ENCODE peak calls at places on chromosomes 2 and 18, in eight cellular contexts. L, F, J, K, A, H, D and U are unnamed samples.
A peak's percentile ranks its signal among the peaks of the same experiment; 100 is the strongest.

GRCh38 chr2:25624635-25625034 is 48.7 kb downstream of the DTNB start:
- DNase-seq in L (no peak), F (no peak), J (no peak), K (no peak), A (no peak), H (no peak), D (no peak), U (no peak)

GRCh38 chr2:195094330-195094729 is 562.7 kb upstream of the SLC39A10 start:
- DNase-seq in L (no peak), F (no peak), J (no peak), K (no peak), A (no peak), H (no peak), D (no peak), U (no peak)

GRCh38 chr2:204150695-204151240 is 214.2 kb downstream of the ICOS start:
- DNase-seq in L (no peak), F (no peak), J (no peak), K (no peak), A (no peak), H (peak; percentile 36), D (no peak), U (no peak)

GRCh38 chr2:108786008-108786353 is 590 bp upstream of the CCDC138 start:
- DNase-seq in L (no peak), F (no peak), J (no peak), K (no peak), A (no peak), H (no peak), D (no peak), U (no peak)

GRCh38 chr2:105557515-105557914 is 158.7 kb upstream of the FHL2 start:
- DNase-seq in L (no peak), F (no peak), J (no peak), K (no peak), A (no peak), H (no peak), D (no peak), U (no peak)

GRCh38 chr2:195646424-195646823 is 10.6 kb upstream of the SLC39A10 start:
- DNase-seq in L (no peak), F (no peak), J (no peak), K (no peak), A (no peak), H (peak; percentile 73), D (no peak), U (no peak)

GRCh38 chr2:53568463-53568862 is 199.1 kb upstream of the CHAC2 start:
- DNase-seq in L (no peak), F (no peak), J (no peak), K (no peak), A (no peak), H (no peak), D (no peak), U (no peak)

GRCh38 chr2:74690571-74690970 is 36.5 kb downstream of the SEMA4F start:
- DNase-seq in L (peak; percentile 32), F (no peak), J (no peak), K (peak; percentile 49), A (no peak), H (peak; percentile 81), D (peak; percentile 64), U (peak; percentile 39)

GRCh38 chr2:217049931-217050330 is 190.1 kb upstream of the TNP1 start:
- DNase-seq in L (no peak), F (no peak), J (no peak), K (no peak), A (no peak), H (no peak), D (no peak), U (no peak)

GRCh38 chr2:186518945-186519344 is 32.9 kb downstream of the ZC3H15 start:
- DNase-seq in L (no peak), F (no peak), J (no peak), K (no peak), A (no peak), H (no peak), D (no peak), U (no peak)

GRCh38 chr2:15931950-15932349 is 8.4 kb upstream of the MYCN start:
- DNase-seq in L (no peak), F (no peak), J (no peak), K (no peak), A (no peak), H (no peak), D (no peak), U (no peak)

GRCh38 chr2:128645631-128646030 is 327.0 kb upstream of the HS6ST1 start:
- DNase-seq in L (no peak), F (peak; percentile 19), J (no peak), K (no peak), A (peak; percentile 72), H (peak; percentile 11), D (no peak), U (no peak)

GRCh38 chr2:176826356-176826755 is 386.2 kb upstream of the HNRNPA3 start:
- DNase-seq in L (no peak), F (no peak), J (no peak), K (no peak), A (no peak), H (no peak), D (no peak), U (no peak)

GRCh38 chr2:68837861-68838341 is 33.3 kb downstream of the BMP10 start:
- DNase-seq in L (no peak), F (no peak), J (no peak), K (no peak), A (no peak), H (no peak), D (no peak), U (no peak)

GRCh38 chr2:205745661-205746407 is 63.5 kb downstream of the NRP2 start:
- DNase-seq in L (no peak), F (no peak), J (no peak), K (no peak), A (no peak), H (no peak), D (no peak), U (no peak)

GRCh38 chr2:205747827-205748386 is 65.6 kb downstream of the NRP2 start:
- DNase-seq in L (no peak), F (no peak), J (peak; percentile 75), K (no peak), A (no peak), H (no peak), D (peak; percentile 21), U (no peak)

GRCh38 chr2:205743982-205744644 is 61.8 kb downstream of the NRP2 start:
- DNase-seq in L (no peak), F (no peak), J (no peak), K (no peak), A (no peak), H (no peak), D (no peak), U (no peak)

GRCh38 chr2:205748660-205749059 is 66.4 kb downstream of the NRP2 start:
- DNase-seq in L (no peak), F (no peak), J (no peak), K (no peak), A (no peak), H (peak; percentile 53), D (peak; percentile 47), U (no peak)

GRCh38 chr2:205746408-205746785 is 64.1 kb downstream of the NRP2 start:
- DNase-seq in L (no peak), F (peak; percentile 63), J (peak; percentile 82), K (no peak), A (no peak), H (no peak), D (no peak), U (no peak)
- TF ChIP-seq POLR2AphosphoS5 in L (no peak), F (peak; percentile 44), J (peak; percentile 44), K (no peak), A (peak; percentile 55), H (no peak), D (no peak), U (no peak)

DNA sequence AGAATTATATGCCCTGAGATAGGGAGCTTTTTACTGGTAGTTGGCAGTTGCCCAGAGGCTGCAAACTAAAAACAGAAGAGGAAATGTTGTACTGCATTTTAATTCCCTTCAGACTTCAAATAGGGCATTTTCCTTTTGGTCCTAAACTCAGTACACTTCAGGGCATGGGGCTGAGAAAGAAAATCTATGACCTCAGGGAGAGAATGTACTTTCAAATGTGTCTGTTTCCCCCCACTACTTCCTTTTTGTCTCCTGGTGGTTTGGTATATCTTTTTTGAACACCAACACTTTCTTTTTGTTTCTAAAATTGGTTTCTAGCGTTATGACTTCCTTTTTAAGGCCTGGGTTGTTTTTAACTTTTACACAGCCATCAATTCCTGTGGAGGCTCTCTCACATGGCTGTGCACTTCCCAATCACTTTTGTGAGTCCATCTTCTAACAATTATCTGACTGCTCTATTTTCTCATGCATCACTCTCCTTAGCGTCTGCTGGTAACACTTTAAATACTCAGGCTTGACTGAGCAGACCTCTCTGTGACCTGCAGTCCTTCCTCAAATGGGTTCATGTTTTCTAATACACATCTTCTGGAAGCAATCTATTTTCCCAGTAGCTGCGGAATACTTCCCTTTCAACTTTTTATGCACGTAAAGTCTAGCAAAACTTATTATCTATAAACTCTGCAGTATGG is 596.0 kb downstream of the LRP1B start:
- DNase-seq in L (no peak), F (no peak), J (no peak), K (no peak), A (no peak), H (no peak), D (no peak), U (no peak)
- TF ChIP-seq POLR2AphosphoS5 in L (no peak), F (no peak), J (no peak), K (no peak), A (no peak), H (no peak), D (no peak), U (no peak)

DNA sequence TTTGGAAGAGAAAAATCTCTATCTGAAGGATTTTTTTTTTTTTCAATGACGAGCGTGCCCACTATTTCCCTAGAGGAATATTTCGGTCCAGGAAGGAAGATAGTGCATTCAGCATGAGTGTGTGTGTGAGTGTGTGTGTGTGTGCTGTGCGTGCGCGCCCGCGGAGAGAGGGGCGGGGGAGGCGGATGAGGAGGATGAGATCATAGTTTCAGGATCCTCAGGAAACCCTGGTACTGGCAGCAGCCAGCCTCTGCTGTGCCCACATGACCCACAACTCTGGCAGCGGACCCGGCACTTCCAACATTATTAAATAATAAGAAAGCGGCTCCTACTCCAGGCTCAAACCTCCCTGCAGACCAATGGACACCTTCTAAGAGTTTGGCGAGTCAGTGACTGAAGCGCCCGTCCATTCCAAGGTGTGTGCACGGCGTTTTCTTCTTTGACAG is 217.0 kb upstream of the DTNA start:
- DNase-seq in L (no peak), F (peak; percentile 28), J (peak; percentile 84), K (no peak), A (no peak), H (peak; percentile 88), D (peak; percentile 72), U (no peak)
- TF ChIP-seq POLR2AphosphoS5 in L (no peak), F (no peak), J (peak; percentile 62), K (no peak), A (no peak), H (peak; percentile 16), D (no peak), U (no peak)

DNA sequence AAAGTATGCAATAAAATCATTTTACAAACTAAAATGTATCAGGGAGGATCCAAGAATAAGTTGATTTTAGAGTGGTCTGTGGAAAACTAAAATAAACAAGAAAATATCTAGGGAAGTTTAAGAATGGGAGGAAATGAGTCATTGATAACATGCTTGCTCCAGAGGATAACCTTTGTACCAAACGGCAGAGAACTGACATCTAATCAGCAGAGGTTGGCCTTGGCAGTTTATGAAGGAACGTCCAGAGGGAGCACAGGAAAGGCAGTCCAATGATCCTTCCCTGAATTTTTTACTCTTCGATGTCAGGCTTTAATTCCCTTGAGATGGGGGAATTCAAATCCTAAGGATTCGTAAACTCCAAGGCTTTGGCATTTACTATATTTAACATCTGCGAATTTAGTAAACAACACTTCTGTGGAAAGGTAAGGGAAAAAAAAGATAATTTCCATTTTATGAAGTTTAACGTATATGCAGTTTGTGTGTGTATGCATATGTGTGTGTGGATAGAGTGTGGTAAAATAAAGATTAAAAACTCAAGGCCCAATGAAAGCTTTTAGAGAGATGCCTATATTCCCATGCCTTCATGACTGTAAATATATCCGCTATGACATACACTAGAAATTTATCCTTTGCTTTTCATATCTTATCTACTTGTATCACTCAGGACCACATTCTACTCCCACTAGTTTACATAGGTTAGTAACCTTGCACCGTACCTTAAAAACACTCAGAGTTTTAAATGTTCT is 8.7 kb upstream of the INPP1 start:
- DNase-seq in L (no peak), F (no peak), J (no peak), K (no peak), A (no peak), H (no peak), D (peak; percentile 96), U (no peak)
- TF ChIP-seq POLR2AphosphoS5 in L (no peak), F (peak; percentile 78), J (no peak), K (no peak), A (no peak), H (no peak), D (peak; percentile 83), U (no peak)